ENCODE peak calls at places on chromosomes 7 and 10, in seven cellular contexts. C is right cardiac atrium; P is stimulated activated CD4-positive, alpha-beta T cell treated with anti-CD3 and anti-CD28 coated beads, Interleukin-1b, Interleukin-23, amount 100 ng/mL, for 48 hours; W is neural crest cell; X is cerebellar cortex; V is coronary artery; O is adrenal gland. G is an unnamed sample.

GRCh38 chr10:97399843-97400545 is 1.1 kb downstream of the RRP12 start:
- DNase-seq in C (peak), P (peak), W (no peak), X (no peak), V (no peak), O (peak), G (peak)

GRCh38 chr10:31321396-31321941 is 2.5 kb downstream of the ZEB1 start:
- DNase-seq in C (no peak), P (no peak), W (no peak), X (peak), V (no peak), O (peak), G (no peak)

GRCh38 chr7:101093907-101094306 is 8.6 kb downstream of the TRIM56 start:
- DNase-seq in C (no peak), P (no peak), W (no peak), X (no peak), V (no peak), O (no peak), G (no peak)

GRCh38 chr7:121961491-121961890 is 88.5 kb downstream of the PTPRZ1 start:
- DNase-seq in C (no peak), P (no peak), W (no peak), X (no peak), V (no peak), O (no peak), G (no peak)

GRCh38 chr10:28201666-28202400 is 101.0 kb downstream of the MPP7 start:
- DNase-seq in C (no peak), P (no peak), W (no peak), X (no peak), V (no peak), O (no peak), G (no peak)

GRCh38 chr7:98107313-98107691 is 640 bp downstream of the LMTK2 start:
- DNase-seq in C (no peak), P (no peak), W (no peak), X (no peak), V (no peak), O (no peak), G (no peak)

GRCh38 chr7:101690061-101690460 is 61.0 kb upstream of the MYL10 start:
- DNase-seq in C (peak), P (no peak), W (no peak), X (no peak), V (no peak), O (no peak), G (no peak)

GRCh38 chr7:32158076-32158475 is 87.9 kb upstream of the PDE1C start:
- DNase-seq in C (no peak), P (no peak), W (no peak), X (no peak), V (no peak), O (no peak), G (no peak)

GRCh38 chr10:81874878-81875679 is at the start of gene NRG3:
- DNase-seq in C (no peak), P (no peak), W (peak), X (no peak), V (no peak), O (no peak), G (peak)

GRCh38 chr10:34163075-34163905 is 651.8 kb downstream of the PARD3 start:
- DNase-seq in C (no peak), P (no peak), W (no peak), X (no peak), V (no peak), O (no peak), G (no peak)

GRCh38 chr7:29843106-29843505 is 36.8 kb downstream of the WIPF3 start:
- DNase-seq in C (no peak), P (no peak), W (peak), X (no peak), V (no peak), O (no peak), G (no peak)

GRCh38 chr7:144546795-144547194 is 143.3 kb upstream of the NOBOX start:
- DNase-seq in C (no peak), P (no peak), W (no peak), X (no peak), V (no peak), O (no peak), G (no peak)

GRCh38 chr10:48306870-48307531 is 524 bp downstream of the MAPK8 start:
- DNase-seq in C (peak), P (peak), W (peak), X (peak), V (peak), O (peak), G (peak)

GRCh38 chr7:41711283-41712064 is 8.6 kb upstream of the INHBA start:
- DNase-seq in C (no peak), P (no peak), W (no peak), X (no peak), V (no peak), O (no peak), G (peak)

GRCh38 chr7:128742206-128742605 is 3.0 kb downstream of the CALU start:
- DNase-seq in C (no peak), P (no peak), W (no peak), X (no peak), V (no peak), O (no peak), G (no peak)

GRCh38 chr7:105002-105401 is 87.4 kb upstream of the FAM20C start:
- DNase-seq in C (no peak), P (no peak), W (no peak), X (no peak), V (no peak), O (no peak), G (no peak)

GRCh38 chr10:43649149-43649523 is 455 bp upstream of the ZNF32 start:
- DNase-seq in C (no peak), P (no peak), W (no peak), X (no peak), V (no peak), O (no peak), G (no peak)

GRCh38 chr7:45984386-45985295 is 63.6 kb upstream of the IGFBP3 start:
- DNase-seq in C (no peak), P (no peak), W (no peak), X (peak), V (no peak), O (no peak), G (no peak)

GRCh38 chr7:28291559-28291958 is 111.0 kb upstream of the JAZF1 start:
- DNase-seq in C (no peak), P (no peak), W (no peak), X (no peak), V (no peak), O (no peak), G (no peak)

G was measured in D341Med.